ENCODE peak calls at places on chromosomes 5 and 9, in nine cellular contexts. L is HTR-8/SVneo; P is stimulated activated CD4-positive, alpha-beta T cell treated with anti-CD3 and anti-CD28 coated beads, Interleukin-12 subunit alpha, Interleukin-12 subunit beta, amount 100 ng/mL, for 24 hours; Z is Kasumi-1; M is prostate gland; H is HEK293T; U is mucosa of gallbladder; B is ELF-1; I is activated CD4-positive, alpha-beta T cell treated with anti-CD3 and anti-CD28 coated beads for 48 hours. V is an unnamed sample.

GRCh38 chr5:160702856-160703453 is 149.1 kb downstream of the ATP10B start:
- DNase-seq in L (no peak), P (no peak), Z (no peak), M (no peak), H (no peak), U (no peak), B (no peak), I (no peak), V (no peak)

GRCh38 chr9:120531683-120532300 is 48.2 kb downstream of the CDK5RAP2 start:
- DNase-seq in L (peak; percentile 10), P (no peak), Z (peak; percentile 56), M (no peak), H (peak; percentile 44), U (no peak), B (peak; percentile 22), I (peak; percentile 7), V (peak; percentile 14)

GRCh38 chr9:123738664-123739063 is 191.3 kb downstream of the DENND1A start:
- DNase-seq in L (no peak), P (no peak), Z (no peak), M (no peak), H (no peak), U (no peak), B (no peak), I (no peak), V (no peak)

GRCh38 chr5:140262839-140263238 is 40.1 kb downstream of the PFDN1 start:
- DNase-seq in L (no peak), P (no peak), Z (no peak), M (no peak), H (no peak), U (no peak), B (no peak), I (no peak), V (no peak)

GRCh38 chr5:93891491-93892480 is 150.4 kb upstream of the POU5F2 start:
- DNase-seq in L (no peak), P (no peak), Z (no peak), M (no peak), H (no peak), U (no peak), B (no peak), I (no peak), V (no peak)

GRCh38 chr5:143352691-143353090 is 50.8 kb downstream of the NR3C1 start:
- DNase-seq in L (no peak), P (no peak), Z (no peak), M (no peak), H (no peak), U (no peak), B (no peak), I (peak; percentile 30), V (no peak)

GRCh38 chr5:167821096-167821590 is 470.3 kb upstream of the WWC1 start:
- DNase-seq in L (no peak), P (no peak), Z (no peak), M (no peak), H (no peak), U (no peak), B (no peak), I (no peak), V (no peak)

GRCh38 chr9:123397975-123398374 is 42.0 kb downstream of the CRB2 start:
- DNase-seq in L (no peak), P (no peak), Z (no peak), M (no peak), H (no peak), U (no peak), B (no peak), I (no peak), V (no peak)

GRCh38 chr5:94893404-94894145 is 275.1 kb downstream of the SLF1 start:
- DNase-seq in L (peak; percentile 4), P (no peak), Z (no peak), M (no peak), H (peak; percentile 28), U (no peak), B (no peak), I (no peak), V (no peak)

GRCh38 chr9:128372784-128373183 is 1.6 kb downstream of the URM1 start:
- DNase-seq in L (no peak), P (no peak), Z (no peak), M (no peak), H (no peak), U (no peak), B (no peak), I (no peak), V (no peak)

GRCh38 chr9:90593646-90594045 is 49.0 kb downstream of the DIRAS2 start:
- DNase-seq in L (no peak), P (no peak), Z (no peak), M (no peak), H (no peak), U (no peak), B (no peak), I (no peak), V (no peak)

GRCh38 chr5:107330903-107331302 is 339.8 kb downstream of the EFNA5 start:
- DNase-seq in L (no peak), P (no peak), Z (no peak), M (no peak), H (no peak), U (no peak), B (no peak), I (no peak), V (no peak)

GRCh38 chr5:57494104-57495098 is 11.8 kb upstream of the ACTBL2 start:
- DNase-seq in L (peak; percentile 84), P (peak; percentile 43), Z (peak; percentile 79), M (peak; percentile 76), H (peak; percentile 15), U (peak; percentile 81), B (peak; percentile 71), I (peak; percentile 73), V (peak; percentile 41)

V was measured in transverse colon.